ENCODE peak calls at places on chromosomes 1 and 21, in six cellular contexts. S is heart right ventricle, C is IMR-90, P is breast epithelium, U is lower lobe of right lung, Q is neural progenitor cell. I is an unnamed sample.

GRCh38 chr1:21296509-21297354 is 6.5 kb upstream of the ECE1 start:
- DNase-seq in C (no peak), Q (no peak), U (no peak), S (no peak), P (no peak), I (no peak)

GRCh38 chr1:25099343-25099951 is 132.9 kb downstream of the SYF2 start:
- DNase-seq in S (no peak), P (no peak), Q (no peak), C (no peak), U (no peak), I (no peak)

GRCh38 chr1:50123071-50123470 is 14.4 kb downstream of the ELAVL4 start:
- DNase-seq in P (no peak), U (no peak), C (no peak), Q (no peak), S (no peak), I (no peak)

GRCh38 chr1:119675349-119676343 is 27.6 kb upstream of the ZNF697 start:
- DNase-seq in U (peak; percentile 60), Q (peak; percentile 81), C (peak; percentile 88), P (peak; percentile 85), S (peak; percentile 24), I (peak; percentile 51)

GRCh38 chr1:222004034-222004433 is 262.1 kb upstream of the DUSP10 start:
- DNase-seq in S (no peak), Q (no peak), P (no peak), C (no peak), U (no peak), I (no peak)

GRCh38 chr1:44714944-44715571 is 15.9 kb downstream of the RNU5D-1 start:
- DNase-seq in C (peak; percentile 73), U (peak; percentile 57), S (no peak), Q (peak; percentile 75), P (no peak), I (peak; percentile 50)

GRCh38 chr1:19429611-19430010 is 55.7 kb downstream of the CAPZB start:
- DNase-seq in Q (peak; percentile 74), S (no peak), U (no peak), C (no peak), P (no peak), I (no peak)

GRCh38 chr1:41362749-41363631 is 1.8 kb downstream of the FOXO6 start:
- DNase-seq in P (no peak), S (no peak), Q (no peak), C (no peak), U (no peak), I (no peak)

GRCh38 chr1:230067871-230068814 is 1.1 kb downstream of the GALNT2 start:
- DNase-seq in Q (peak; percentile 70), U (peak; percentile 62), P (peak; percentile 19), C (no peak), S (peak; percentile 48), I (no peak)

GRCh38 chr1:217332426-217333065 is 298.3 kb downstream of the GPATCH2 start:
- DNase-seq in P (no peak), S (no peak), Q (no peak), U (no peak), C (no peak), I (no peak)

GRCh38 chr1:167645625-167646410 is 15.8 kb downstream of the RCSD1 start:
- DNase-seq in S (no peak), C (no peak), Q (no peak), U (no peak), P (no peak), I (no peak)

GRCh38 chr1:8194481-8195227 is 123.3 kb upstream of the SLC45A1 start:
- DNase-seq in C (peak; percentile 67), P (no peak), Q (no peak), S (no peak), U (no peak), I (no peak)

GRCh38 chr1:25695991-25696330 is 79.4 kb downstream of the MAN1C1 start:
- DNase-seq in P (no peak), Q (no peak), U (no peak), C (peak; percentile 97), S (no peak), I (no peak)

GRCh38 chr1:152811050-152811449 is 721 bp upstream of the LCE1B start:
- DNase-seq in U (no peak), S (no peak), P (no peak), C (no peak), Q (no peak), I (no peak)
- H3K9me3 ChIP-seq in U (no peaks in the 10 kb centered on the region), S (no peaks in the 10 kb centered on the region), P (no peaks in the 10 kb centered on the region), C (peaks cover 2% of the 10 kb centered on the region), Q (peaks cover 39% of the 10 kb centered on the region), I (no peaks in the 10 kb centered on the region)

GRCh38 chr1:97841369-97841768 is 79.5 kb downstream of the DPYD start:
- DNase-seq in Q (no peak), S (no peak), C (no peak), P (no peak), U (no peak), I (no peak)
- H3K27ac ChIP-seq in Q (no peak overlapping the region), S (no peak overlapping the region), C (no peak overlapping the region), P (no peak overlapping the region), U (no peak overlapping the region), I (no peak overlapping the region)

DNA sequence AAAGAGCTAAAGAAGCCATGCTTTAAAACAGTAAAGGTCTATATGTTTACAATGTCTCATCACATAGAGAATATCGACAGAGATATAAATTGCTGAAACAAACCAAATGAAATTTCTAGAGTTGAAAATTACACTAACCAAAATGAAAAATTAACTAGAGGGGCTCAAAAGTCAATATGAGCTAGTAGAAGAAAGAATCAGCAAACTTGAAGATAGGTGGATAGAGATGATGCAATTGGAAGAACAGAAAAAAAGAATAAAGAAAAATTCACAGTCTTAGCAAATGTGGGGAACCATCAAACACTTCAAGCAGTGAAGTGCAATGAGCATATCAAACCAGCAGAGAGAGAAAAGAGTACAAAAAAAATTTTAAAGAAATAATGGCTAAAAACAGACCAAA is 24.1 kb upstream of the DSCAM start:
- DNase-seq in C (no peak), S (no peak), Q (no peak), U (no peak), P (no peak), I (no peak)
- H3K9me3 ChIP-seq in C (peaks cover 6% of the 10 kb centered on the region), S (peaks cover 4% of the 10 kb centered on the region), Q (no peaks in the 10 kb centered on the region), U (peaks cover 2% of the 10 kb centered on the region), P (no peaks in the 10 kb centered on the region), I (peaks cover 3% of the 10 kb centered on the region)

GRCh38 chr1:201172336-201172735 is 18.1 kb upstream of the TMEM9 start:
- DNase-seq in C (no peak), P (no peak), S (no peak), U (no peak), Q (no peak), I (no peak)
- H3K27ac ChIP-seq in C (no peak overlapping the region), P (no peak overlapping the region), S (no peak overlapping the region), U (no peak overlapping the region), Q (no peak overlapping the region), I (no peak overlapping the region)

DNA sequence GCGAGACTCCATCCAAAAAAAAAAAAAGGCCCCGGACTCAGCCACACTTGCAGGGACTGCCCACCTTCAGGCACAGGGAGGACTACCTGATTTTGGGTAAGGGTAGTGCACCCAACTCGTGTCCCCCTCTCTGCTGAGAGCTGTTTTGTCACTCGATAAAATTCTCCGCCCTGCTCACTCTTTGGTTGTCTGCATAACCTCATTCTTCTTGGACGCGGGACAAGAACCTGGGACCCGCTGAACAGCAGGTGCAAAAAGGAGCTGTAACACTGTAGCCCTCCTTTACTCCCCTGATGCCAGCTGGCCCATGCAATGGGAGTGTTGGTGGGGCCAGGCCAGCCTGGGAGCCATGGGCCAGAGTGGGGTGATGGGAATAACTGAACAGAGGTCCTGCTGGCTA is 10.6 kb downstream of the S100B start:
- DNase-seq in Q (no peak), U (no peak), C (no peak), S (no peak), P (no peak), I (no peak)
- H3K9me3 ChIP-seq in Q (peaks cover 7% of the 10 kb centered on the region), U (peaks cover 22% of the 10 kb centered on the region), C (peaks cover 17% of the 10 kb centered on the region), S (peaks cover 2% of the 10 kb centered on the region), P (peaks cover 5% of the 10 kb centered on the region), I (peaks cover 10% of the 10 kb centered on the region)

DNA sequence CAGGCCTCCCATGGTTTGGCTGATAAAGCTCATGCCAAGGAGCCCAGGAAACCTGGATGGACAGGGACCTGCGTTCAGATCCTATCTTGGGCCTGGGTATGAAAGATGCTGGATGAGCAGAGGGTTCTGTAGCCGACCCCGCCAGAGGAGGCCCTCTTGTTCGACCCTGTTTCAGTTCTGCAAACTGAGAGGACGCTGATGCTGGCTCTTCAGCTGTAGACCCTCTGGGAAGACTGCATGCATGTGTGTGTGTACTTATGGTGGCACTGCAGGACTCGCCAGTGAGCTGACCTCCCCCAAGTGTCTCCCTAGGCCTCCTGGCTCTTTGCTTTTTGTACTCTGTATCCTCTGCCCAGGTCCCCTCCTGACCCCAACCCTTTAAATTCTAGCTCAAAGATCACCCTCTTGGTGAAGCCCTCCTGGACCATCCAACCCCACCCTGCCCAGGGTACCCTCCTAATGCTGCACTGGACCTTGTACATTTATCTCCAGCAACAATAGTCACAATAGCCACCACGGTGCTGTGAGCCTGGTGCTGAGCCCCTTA is 1.6 kb downstream of the EPS8L3 start:
- DNase-seq in C (no peak), Q (no peak), P (no peak), S (no peak), U (no peak), I (no peak)
- H3K27ac ChIP-seq in C (no peak overlapping the region), Q (no peak overlapping the region), P (no peak overlapping the region), S (no peak overlapping the region), U (no peak overlapping the region), I (no peak overlapping the region)

GRCh38 chr21:40453183-40453582 is 393.8 kb downstream of the DSCAM start:
- DNase-seq in P (no peak), Q (no peak), S (no peak), C (no peak), U (no peak), I (no peak)
- H3K9me3 ChIP-seq in P (no peaks in the 10 kb centered on the region), Q (no peaks in the 10 kb centered on the region), S (no peaks in the 10 kb centered on the region), C (peaks cover 3% of the 10 kb centered on the region), U (no peaks in the 10 kb centered on the region), I (no peaks in the 10 kb centered on the region)